ENCODE peak calls at places on chromosome 19, in five cellular contexts. One of them, this sample, is unnamed.

GRCh38 chr19:48290923-48291700 is 21.2 kb downstream of the ZNF114 start:
- DNase-seq in IMR-90: peak; percentile 81
- DNase-seq in mesendoderm: peak; percentile 96
- DNase-seq in H1: peak; percentile 81
- DNase-seq in H9: peak; percentile 88
- DNase-seq in this sample: peak; percentile 79

GRCh38 chr19:35733180-35734125 is 8.8 kb downstream of the IGFLR1 start:
- DNase-seq in IMR-90: no peak
- DNase-seq in mesendoderm: no peak
- DNase-seq in H1: no peak
- DNase-seq in H9: no peak
- DNase-seq in this sample: no peak

GRCh38 chr19:5156231-5156986 is 184.2 kb downstream of the PTPRS start:
- DNase-seq in IMR-90: no peak
- DNase-seq in mesendoderm: peak; percentile 7
- DNase-seq in H1: no peak
- DNase-seq in H9: peak; percentile 29
- DNase-seq in this sample: no peak

GRCh38 chr19:55838251-55838650 is 1.9 kb downstream of the NLRP4 start:
- DNase-seq in IMR-90: no peak
- DNase-seq in mesendoderm: no peak
- DNase-seq in H1: no peak
- DNase-seq in H9: no peak
- DNase-seq in this sample: no peak

GRCh38 chr19:30666301-30666803 is 294.2 kb downstream of the ZNF536 start:
- DNase-seq in IMR-90: peak; percentile 13
- DNase-seq in mesendoderm: peak; percentile 61
- DNase-seq in H1: no peak
- DNase-seq in H9: peak; percentile 75
- DNase-seq in this sample: peak; percentile 54

GRCh38 chr19:48624067-48624594 is 4.8 kb downstream of the SPHK2 start:
- DNase-seq in IMR-90: peak; percentile 97
- DNase-seq in mesendoderm: peak; percentile 99
- DNase-seq in H1: peak; percentile 91
- DNase-seq in H9: peak; percentile 99
- DNase-seq in this sample: peak; percentile 97

GRCh38 chr19:48833977-48834376 is 2.3 kb downstream of the HSD17B14 start:
- DNase-seq in IMR-90: no peak
- DNase-seq in mesendoderm: peak; percentile 89
- DNase-seq in H1: no peak
- DNase-seq in H9: peak; percentile 58
- DNase-seq in this sample: no peak

GRCh38 chr19:37933965-37934364 is 27.0 kb downstream of the SIPA1L3 start:
- DNase-seq in IMR-90: peak; percentile 20
- DNase-seq in mesendoderm: peak; percentile 41
- DNase-seq in H1: no peak
- DNase-seq in H9: no peak
- DNase-seq in this sample: no peak

GRCh38 chr19:45348367-45349125 is 8.0 kb downstream of the KLC3 start:
- DNase-seq in IMR-90: no peak
- DNase-seq in mesendoderm: no peak
- DNase-seq in H1: no peak
- DNase-seq in H9: no peak
- DNase-seq in this sample: no peak

GRCh38 chr19:53659292-53659691 is 27.5 kb downstream of the DPRX start:
- DNase-seq in IMR-90: no peak
- DNase-seq in mesendoderm: peak; percentile 93
- DNase-seq in H1: peak; percentile 65
- DNase-seq in H9: peak; percentile 78
- DNase-seq in this sample: no peak

GRCh38 chr19:53912653-53913052 is 3.6 kb downstream of the CACNG7 start:
- DNase-seq in IMR-90: no peak
- DNase-seq in mesendoderm: peak; percentile 66
- DNase-seq in H1: no peak
- DNase-seq in H9: peak; percentile 85
- DNase-seq in this sample: no peak

GRCh38 chr19:55474269-55475265 is 1.9 kb upstream of the ZNF628 start:
- DNase-seq in IMR-90: no peak
- DNase-seq in mesendoderm: peak; percentile 21
- DNase-seq in H1: no peak
- DNase-seq in H9: peak; percentile 25
- DNase-seq in this sample: no peak

GRCh38 chr19:11685676-11686650 is 52.8 kb downstream of the ZNF823 start:
- DNase-seq in IMR-90: no peak
- DNase-seq in mesendoderm: no peak
- DNase-seq in H1: no peak
- DNase-seq in H9: no peak
- DNase-seq in this sample: no peak

GRCh38 chr19:35006342-35006998 is 6.3 kb downstream of the GRAMD1A start:
- DNase-seq in IMR-90: peak; percentile 77
- DNase-seq in mesendoderm: no peak
- DNase-seq in H1: no peak
- DNase-seq in H9: no peak
- DNase-seq in this sample: no peak

GRCh38 chr19:54606230-54606629 is 12.8 kb downstream of the LILRA1 start:
- DNase-seq in IMR-90: no peak
- DNase-seq in mesendoderm: no peak
- DNase-seq in H1: no peak
- DNase-seq in H9: no peak
- DNase-seq in this sample: no peak

GRCh38 chr19:58516246-58516836 is 3.3 kb downstream of the ZBTB45 start:
- DNase-seq in IMR-90: no peak
- DNase-seq in mesendoderm: no peak
- DNase-seq in H1: no peak
- DNase-seq in H9: no peak
- DNase-seq in this sample: no peak

GRCh38 chr19:58515259-58515658 is 3.5 kb upstream of the SLC27A5 start:
- DNase-seq in IMR-90: no peak
- DNase-seq in mesendoderm: no peak
- DNase-seq in H1: no peak
- DNase-seq in H9: no peak
- DNase-seq in this sample: no peak

GRCh38 chr19:58513213-58513693 is 1.5 kb upstream of the SLC27A5 start:
- DNase-seq in IMR-90: no peak
- DNase-seq in mesendoderm: no peak
- DNase-seq in H1: no peak
- DNase-seq in H9: no peak
- DNase-seq in this sample: no peak

GRCh38 chr19:58513694-58514563 is 2.1 kb upstream of the SLC27A5 start:
- DNase-seq in IMR-90: peak; percentile 68
- DNase-seq in mesendoderm: peak; percentile 96
- DNase-seq in H1: peak; percentile 92
- DNase-seq in H9: peak; percentile 95
- DNase-seq in this sample: peak; percentile 89

GRCh38 chr19:58514564-58515020 is 2.8 kb upstream of the SLC27A5 start:
- DNase-seq in IMR-90: no peak
- DNase-seq in mesendoderm: no peak
- DNase-seq in H1: no peak
- DNase-seq in H9: no peak
- DNase-seq in this sample: no peak
- H3K9ac ChIP-seq in IMR-90: no peak overlapping the region
- H3K9ac ChIP-seq in mesendoderm: peak overlapping the region; percentile 92
- H3K9ac ChIP-seq in H1: no peak overlapping the region
- H3K9ac ChIP-seq in H9: peak overlapping the region; percentile 47
- H3K9ac ChIP-seq in this sample: peak overlapping the region; percentile 86

GRCh38 chr19:3740431-3740830 is 21.1 kb downstream of the APBA3 start:
- DNase-seq in IMR-90: no peak
- DNase-seq in mesendoderm: no peak
- DNase-seq in H1: no peak
- DNase-seq in H9: no peak
- DNase-seq in this sample: no peak
- H3K23ac ChIP-seq in IMR-90: no peak overlapping the region
- H3K23ac ChIP-seq in mesendoderm: no peak overlapping the region
- H3K23ac ChIP-seq in H1: no peak overlapping the region
- H3K23ac ChIP-seq in H9: no peak overlapping the region
- H3K23ac ChIP-seq in this sample: peak overlapping the region; percentile 55

DNA sequence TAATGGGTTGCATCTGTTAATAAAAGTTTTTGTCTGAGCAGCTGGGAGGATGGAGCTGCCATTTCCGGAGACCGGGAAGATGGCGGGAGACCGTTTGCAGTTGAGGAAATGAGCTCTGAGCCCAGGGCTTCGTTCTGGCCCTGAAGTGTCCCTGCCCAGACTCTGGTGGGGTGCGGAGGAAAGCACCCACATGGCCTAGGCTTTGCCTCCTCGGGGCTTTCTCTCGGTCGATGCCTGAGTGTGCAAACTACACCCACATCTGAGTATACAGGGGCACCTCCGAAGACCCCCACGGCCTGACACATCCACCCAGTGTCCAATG is 15.6 kb upstream of the NANOS3 start:
- DNase-seq in IMR-90: no peak
- DNase-seq in mesendoderm: no peak
- DNase-seq in H1: no peak
- DNase-seq in H9: no peak
- DNase-seq in this sample: no peak
- H2BK15ac ChIP-seq in IMR-90: peak overlapping the region; percentile 93
- H2BK15ac ChIP-seq in mesendoderm: no peak overlapping the region
- H2BK15ac ChIP-seq in H1: peak overlapping the region; percentile 97
- H2BK15ac ChIP-seq in H9: peak overlapping the region; percentile 53
- H2BK15ac ChIP-seq in this sample: peak overlapping the region; percentile 79

GRCh38 chr19:14933506-14933905 is 7.8 kb upstream of the OR7C2 start:
- DNase-seq in IMR-90: no peak
- DNase-seq in mesendoderm: no peak
- DNase-seq in H1: no peak
- DNase-seq in H9: no peak
- DNase-seq in this sample: no peak
- H3K9ac ChIP-seq in IMR-90: no peak overlapping the region
- H3K9ac ChIP-seq in mesendoderm: no peak overlapping the region
- H3K9ac ChIP-seq in H1: no peak overlapping the region
- H3K9ac ChIP-seq in H9: no peak overlapping the region
- H3K9ac ChIP-seq in this sample: no peak overlapping the region

GRCh38 chr19:50537769-50538230 is 24.1 kb upstream of the ASPDH start:
- DNase-seq in IMR-90: peak; percentile 71
- DNase-seq in mesendoderm: peak; percentile 96
- DNase-seq in H1: peak; percentile 89
- DNase-seq in H9: peak; percentile 97
- DNase-seq in this sample: peak; percentile 78
- H3K23ac ChIP-seq in IMR-90: no peak overlapping the region
- H3K23ac ChIP-seq in mesendoderm: no peak overlapping the region
- H3K23ac ChIP-seq in H1: no peak overlapping the region
- H3K23ac ChIP-seq in H9: no peak overlapping the region
- H3K23ac ChIP-seq in this sample: no peak overlapping the region

This sample was measured in neuronal stem cell.